ENCODE peak calls at places on chromosome 20, in six cellular contexts. One of them, this sample, is unnamed.

GRCh38 chr20:53201588-53201987 is 229.4 kb downstream of the TSHZ2 start:
- DNase-seq in CD4-positive, alpha-beta T cell: no peak
- DNase-seq in fibroblast of pulmonary artery: no peak
- DNase-seq in fibroblast of mammary gland: no peak
- DNase-seq in IMR-90: no peak
- DNase-seq in BJ: no peak
- DNase-seq in this sample: no peak

GRCh38 chr20:60137657-60138245 is 179.5 kb downstream of the CDH26 start:
- DNase-seq in CD4-positive, alpha-beta T cell: no peak
- DNase-seq in fibroblast of pulmonary artery: peak
- DNase-seq in BJ: no peak
- DNase-seq in fibroblast of mammary gland: peak
- DNase-seq in IMR-90: peak
- DNase-seq in this sample: no peak

GRCh38 chr20:41776450-41776849 is 158.3 kb upstream of the CHD6 start:
- DNase-seq in IMR-90: no peak
- DNase-seq in fibroblast of mammary gland: no peak
- DNase-seq in BJ: no peak
- DNase-seq in CD4-positive, alpha-beta T cell: no peak
- DNase-seq in fibroblast of pulmonary artery: no peak
- DNase-seq in this sample: no peak

GRCh38 chr20:1491281-1491840 is at the start of gene SIRPB2:
- DNase-seq in fibroblast of pulmonary artery: peak
- DNase-seq in IMR-90: no peak
- DNase-seq in fibroblast of mammary gland: no peak
- DNase-seq in CD4-positive, alpha-beta T cell: no peak
- DNase-seq in BJ: no peak
- DNase-seq in this sample: no peak

GRCh38 chr20:57716202-57716601 is 6.4 kb upstream of the PMEPA1 start:
- DNase-seq in fibroblast of mammary gland: peak
- DNase-seq in IMR-90: peak
- DNase-seq in BJ: no peak
- DNase-seq in fibroblast of pulmonary artery: peak
- DNase-seq in CD4-positive, alpha-beta T cell: no peak
- DNase-seq in this sample: peak

GRCh38 chr20:58271596-58272460 is 37.7 kb upstream of the RAB22A start:
- DNase-seq in fibroblast of pulmonary artery: no peak
- DNase-seq in BJ: no peak
- DNase-seq in CD4-positive, alpha-beta T cell: no peak
- DNase-seq in fibroblast of mammary gland: no peak
- DNase-seq in IMR-90: peak
- DNase-seq in this sample: no peak

GRCh38 chr20:61575151-61575937 is 323.3 kb downstream of the CDH4 start:
- DNase-seq in fibroblast of pulmonary artery: no peak
- DNase-seq in fibroblast of mammary gland: no peak
- DNase-seq in CD4-positive, alpha-beta T cell: no peak
- DNase-seq in BJ: no peak
- DNase-seq in IMR-90: no peak
- DNase-seq in this sample: no peak

GRCh38 chr20:59150821-59151251 is 12.8 kb upstream of the ZNF831 start:
- DNase-seq in IMR-90: no peak
- DNase-seq in CD4-positive, alpha-beta T cell: no peak
- DNase-seq in fibroblast of pulmonary artery: no peak
- DNase-seq in BJ: no peak
- DNase-seq in fibroblast of mammary gland: no peak
- DNase-seq in this sample: no peak

GRCh38 chr20:6104493-6105188 is 18.2 kb downstream of the FERMT1 start:
- DNase-seq in IMR-90: peak
- DNase-seq in fibroblast of mammary gland: peak
- DNase-seq in fibroblast of pulmonary artery: peak
- DNase-seq in CD4-positive, alpha-beta T cell: no peak
- DNase-seq in BJ: no peak
- DNase-seq in this sample: no peak

GRCh38 chr20:40562031-40562430 is 127.0 kb downstream of the MAFB start:
- DNase-seq in BJ: no peak
- DNase-seq in fibroblast of mammary gland: peak
- DNase-seq in fibroblast of pulmonary artery: peak
- DNase-seq in CD4-positive, alpha-beta T cell: no peak
- DNase-seq in IMR-90: no peak
- DNase-seq in this sample: no peak

GRCh38 chr20:62361799-62362589 is 5.1 kb downstream of the LAMA5 start:
- DNase-seq in CD4-positive, alpha-beta T cell: no peak
- DNase-seq in BJ: no peak
- DNase-seq in fibroblast of mammary gland: no peak
- DNase-seq in IMR-90: no peak
- DNase-seq in fibroblast of pulmonary artery: no peak
- DNase-seq in this sample: no peak

GRCh38 chr20:41183391-41183790 is 46.0 kb downstream of the PLCG1 start:
- DNase-seq in fibroblast of mammary gland: no peak
- DNase-seq in fibroblast of pulmonary artery: no peak
- DNase-seq in BJ: no peak
- DNase-seq in CD4-positive, alpha-beta T cell: no peak
- DNase-seq in IMR-90: no peak
- DNase-seq in this sample: no peak

GRCh38 chr20:31833130-31833930 is 12.1 kb downstream of the FOXS1 start:
- DNase-seq in fibroblast of mammary gland: peak
- DNase-seq in fibroblast of pulmonary artery: peak
- DNase-seq in CD4-positive, alpha-beta T cell: peak
- DNase-seq in IMR-90: peak
- DNase-seq in BJ: no peak
- DNase-seq in this sample: no peak

GRCh38 chr20:6735913-6736845 is 31.3 kb upstream of the BMP2 start:
- DNase-seq in fibroblast of mammary gland: no peak
- DNase-seq in fibroblast of pulmonary artery: peak
- DNase-seq in BJ: no peak
- DNase-seq in CD4-positive, alpha-beta T cell: no peak
- DNase-seq in IMR-90: no peak
- DNase-seq in this sample: no peak

GRCh38 chr20:5156670-5157448 is 30.1 kb downstream of the CDS2 start:
- DNase-seq in IMR-90: peak
- DNase-seq in BJ: no peak
- DNase-seq in fibroblast of mammary gland: peak
- DNase-seq in CD4-positive, alpha-beta T cell: no peak
- DNase-seq in fibroblast of pulmonary artery: peak
- DNase-seq in this sample: peak

GRCh38 chr20:1297486-1297885 is 31.4 kb downstream of the SNPH start:
- DNase-seq in fibroblast of mammary gland: no peak
- DNase-seq in BJ: no peak
- DNase-seq in CD4-positive, alpha-beta T cell: no peak
- DNase-seq in fibroblast of pulmonary artery: no peak
- DNase-seq in IMR-90: no peak
- DNase-seq in this sample: no peak

GRCh38 chr20:58144071-58144470 is 84.4 kb downstream of the ANKRD60 start:
- DNase-seq in IMR-90: no peak
- DNase-seq in BJ: no peak
- DNase-seq in fibroblast of mammary gland: no peak
- DNase-seq in CD4-positive, alpha-beta T cell: no peak
- DNase-seq in fibroblast of pulmonary artery: no peak
- DNase-seq in this sample: no peak

GRCh38 chr20:46089338-46090094 is at the start of gene NCOA5:
- DNase-seq in IMR-90: peak
- DNase-seq in fibroblast of mammary gland: peak
- DNase-seq in CD4-positive, alpha-beta T cell: peak
- DNase-seq in fibroblast of pulmonary artery: peak
- DNase-seq in BJ: peak
- DNase-seq in this sample: peak
- TF ChIP-seq CTCF in IMR-90: peak
- TF ChIP-seq CTCF in fibroblast of mammary gland: no peak
- TF ChIP-seq CTCF in CD4-positive, alpha-beta T cell: no peak
- TF ChIP-seq CTCF in fibroblast of pulmonary artery: no peak
- TF ChIP-seq CTCF in BJ: peak
- TF ChIP-seq CTCF in this sample: peak

GRCh38 chr20:47782920-47783552 is 2.2 kb downstream of the SULF2 start:
- DNase-seq in IMR-90: no peak
- DNase-seq in fibroblast of pulmonary artery: no peak
- DNase-seq in CD4-positive, alpha-beta T cell: no peak
- DNase-seq in BJ: no peak
- DNase-seq in fibroblast of mammary gland: no peak
- DNase-seq in this sample: no peak
- TF ChIP-seq CTCF in IMR-90: no peak
- TF ChIP-seq CTCF in fibroblast of pulmonary artery: peak
- TF ChIP-seq CTCF in CD4-positive, alpha-beta T cell: no peak
- TF ChIP-seq CTCF in BJ: no peak
- TF ChIP-seq CTCF in fibroblast of mammary gland: no peak
- TF ChIP-seq CTCF in this sample: no peak

DNA sequence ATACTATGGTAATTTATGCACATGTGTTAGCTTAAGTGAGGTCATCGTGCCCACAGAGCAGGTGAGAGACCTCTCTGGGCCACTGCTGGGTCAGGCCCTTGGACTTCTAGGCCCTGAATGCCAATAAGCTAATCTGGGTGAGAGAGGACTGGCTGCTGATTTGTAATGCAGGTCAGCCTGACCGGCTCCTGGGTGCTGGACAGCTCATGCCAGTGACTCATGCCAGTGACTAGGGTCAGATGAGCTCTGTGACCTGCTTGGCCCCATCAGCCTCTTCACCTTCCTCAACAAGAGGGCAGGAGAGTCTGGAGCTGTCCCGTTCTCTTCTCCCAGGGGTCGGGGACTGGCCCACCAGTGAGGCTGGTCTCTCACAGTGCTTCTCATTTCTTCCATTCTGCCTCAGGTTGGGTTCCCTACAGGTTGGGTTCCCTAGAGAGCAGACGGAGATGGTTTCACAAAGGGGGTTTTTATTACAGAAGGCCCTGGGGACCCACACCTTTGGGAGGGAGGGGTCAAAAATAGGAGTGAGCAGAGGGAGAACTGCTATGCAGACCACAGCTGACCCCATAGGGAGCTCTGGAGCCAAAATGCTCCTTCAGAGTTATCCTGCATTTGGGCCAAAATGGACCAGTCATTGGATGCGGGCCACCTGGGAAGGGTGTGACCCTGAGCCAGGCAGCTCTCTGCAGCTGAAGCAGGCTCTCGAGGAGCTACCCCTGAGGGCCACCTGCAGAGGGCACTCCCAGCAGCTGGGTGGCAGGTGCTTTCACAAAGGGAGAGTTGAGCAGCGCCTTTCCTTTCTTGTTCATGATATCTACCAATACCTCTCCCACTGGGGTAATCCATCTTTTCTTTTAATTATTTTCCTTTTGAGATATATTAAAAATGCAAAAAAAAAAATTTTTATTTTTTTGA is 2.2 kb upstream of the OXT start:
- DNase-seq in fibroblast of pulmonary artery: no peak
- DNase-seq in CD4-positive, alpha-beta T cell: no peak
- DNase-seq in IMR-90: peak
- DNase-seq in fibroblast of mammary gland: peak
- DNase-seq in BJ: no peak
- DNase-seq in this sample: peak
- TF ChIP-seq CTCF in fibroblast of pulmonary artery: no peak
- TF ChIP-seq CTCF in CD4-positive, alpha-beta T cell: peak
- TF ChIP-seq CTCF in IMR-90: no peak
- TF ChIP-seq CTCF in fibroblast of mammary gland: no peak
- TF ChIP-seq CTCF in BJ: no peak
- TF ChIP-seq CTCF in this sample: no peak

GRCh38 chr20:43843965-43844660 is 70.5 kb upstream of the TOX2 start:
- DNase-seq in IMR-90: no peak
- DNase-seq in fibroblast of mammary gland: no peak
- DNase-seq in BJ: no peak
- DNase-seq in CD4-positive, alpha-beta T cell: no peak
- DNase-seq in fibroblast of pulmonary artery: no peak
- DNase-seq in this sample: no peak

GRCh38 chr20:43843096-43843964 is 71.3 kb upstream of the TOX2 start:
- DNase-seq in IMR-90: peak
- DNase-seq in CD4-positive, alpha-beta T cell: no peak
- DNase-seq in fibroblast of pulmonary artery: peak
- DNase-seq in fibroblast of mammary gland: peak
- DNase-seq in BJ: peak
- DNase-seq in this sample: peak

GRCh38 chr20:43842126-43843020 is 72.3 kb upstream of the TOX2 start:
- DNase-seq in fibroblast of mammary gland: peak
- DNase-seq in fibroblast of pulmonary artery: no peak
- DNase-seq in IMR-90: no peak
- DNase-seq in CD4-positive, alpha-beta T cell: no peak
- DNase-seq in BJ: no peak
- DNase-seq in this sample: no peak

GRCh38 chr20:43846516-43846905 is 68.1 kb upstream of the TOX2 start:
- DNase-seq in fibroblast of pulmonary artery: no peak
- DNase-seq in IMR-90: no peak
- DNase-seq in BJ: no peak
- DNase-seq in CD4-positive, alpha-beta T cell: no peak
- DNase-seq in fibroblast of mammary gland: no peak
- DNase-seq in this sample: no peak

DNA sequence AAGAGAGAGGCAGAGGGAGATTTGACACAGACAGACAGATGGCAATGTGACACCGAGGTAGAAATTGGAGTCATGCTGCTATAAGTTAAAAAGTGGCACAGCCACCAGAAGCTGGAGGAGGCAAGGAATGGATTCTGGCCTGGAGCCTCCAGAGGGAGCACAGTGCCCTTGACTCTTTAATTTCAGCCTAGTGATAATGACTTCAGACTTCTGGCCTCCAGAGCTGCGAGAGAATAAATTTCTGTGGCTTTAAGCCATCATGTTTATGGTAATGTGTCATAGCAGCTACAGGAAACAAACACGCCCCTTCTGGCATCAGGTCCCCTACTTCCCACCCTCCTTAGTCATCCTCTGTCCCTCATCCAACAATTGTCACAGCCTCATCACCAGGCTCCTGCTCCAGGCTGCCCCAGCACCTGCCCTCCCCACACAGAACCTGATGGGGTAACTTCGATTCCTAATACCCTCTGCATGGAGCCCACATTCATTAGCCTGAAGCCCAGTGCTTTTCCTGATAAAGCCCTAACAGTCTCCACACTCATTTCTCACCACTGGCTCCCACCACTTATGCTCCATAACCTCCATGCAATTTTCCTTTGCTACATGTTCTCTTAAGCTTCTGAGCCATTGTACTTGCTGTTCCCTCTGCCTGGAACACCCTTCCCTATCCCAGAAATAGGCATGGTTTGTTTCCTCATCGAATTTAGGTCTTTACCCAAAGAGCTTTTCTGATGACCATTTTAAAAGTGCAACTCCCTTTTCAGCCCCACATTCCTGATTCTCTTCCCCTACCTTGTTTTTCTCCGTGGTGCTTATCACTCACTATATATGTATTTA is 69.7 kb upstream of the TOX2 start:
- DNase-seq in BJ: peak
- DNase-seq in fibroblast of mammary gland: peak
- DNase-seq in IMR-90: peak
- DNase-seq in CD4-positive, alpha-beta T cell: no peak
- DNase-seq in fibroblast of pulmonary artery: peak
- DNase-seq in this sample: peak
- TF ChIP-seq CTCF in BJ: peak
- TF ChIP-seq CTCF in fibroblast of mammary gland: peak
- TF ChIP-seq CTCF in IMR-90: peak
- TF ChIP-seq CTCF in CD4-positive, alpha-beta T cell: no peak
- TF ChIP-seq CTCF in fibroblast of pulmonary artery: peak
- TF ChIP-seq CTCF in this sample: peak

GRCh38 chr20:11851646-11852045 is 66.0 kb upstream of the BTBD3 start:
- DNase-seq in fibroblast of pulmonary artery: no peak
- DNase-seq in fibroblast of mammary gland: peak
- DNase-seq in IMR-90: peak
- DNase-seq in BJ: no peak
- DNase-seq in CD4-positive, alpha-beta T cell: no peak
- DNase-seq in this sample: no peak
- TF ChIP-seq CTCF in fibroblast of pulmonary artery: no peak
- TF ChIP-seq CTCF in fibroblast of mammary gland: no peak
- TF ChIP-seq CTCF in IMR-90: no peak
- TF ChIP-seq CTCF in BJ: no peak
- TF ChIP-seq CTCF in CD4-positive, alpha-beta T cell: no peak
- TF ChIP-seq CTCF in this sample: no peak

GRCh38 chr20:63520939-63521601 is 505 bp downstream of the PPDPF start:
- DNase-seq in CD4-positive, alpha-beta T cell: peak
- DNase-seq in IMR-90: peak
- DNase-seq in fibroblast of mammary gland: peak
- DNase-seq in BJ: no peak
- DNase-seq in fibroblast of pulmonary artery: peak
- DNase-seq in this sample: peak
- TF ChIP-seq CTCF in CD4-positive, alpha-beta T cell: no peak
- TF ChIP-seq CTCF in IMR-90: no peak
- TF ChIP-seq CTCF in fibroblast of mammary gland: no peak
- TF ChIP-seq CTCF in BJ: peak
- TF ChIP-seq CTCF in fibroblast of pulmonary artery: no peak
- TF ChIP-seq CTCF in this sample: peak

GRCh38 chr20:25220021-25220730 is 24.7 kb downstream of the ENTPD6 start:
- DNase-seq in IMR-90: no peak
- DNase-seq in CD4-positive, alpha-beta T cell: no peak
- DNase-seq in fibroblast of pulmonary artery: no peak
- DNase-seq in fibroblast of mammary gland: peak
- DNase-seq in BJ: no peak
- DNase-seq in this sample: no peak
- TF ChIP-seq CTCF in IMR-90: peak
- TF ChIP-seq CTCF in CD4-positive, alpha-beta T cell: peak
- TF ChIP-seq CTCF in fibroblast of pulmonary artery: peak
- TF ChIP-seq CTCF in fibroblast of mammary gland: no peak
- TF ChIP-seq CTCF in BJ: peak
- TF ChIP-seq CTCF in this sample: peak

This sample was measured in HFFc6.